ENCODE peak calls at places on chromosomes 6 and 20, in seven cellular contexts. M is fibroblast of the aortic adventitia; N is activated effector memory CD4-positive, alpha-beta T cell treated with anti-CD3 and anti-CD28 coated beads, Interleukin-2, amount 50 U/mL, for 16 hours; Y is brain microvascular endothelial cell; W is activated CD4-positive, alpha-beta T cell treated with anti-CD3 and anti-CD28 coated beads, Interleukin-2, amount 50 U/mL, for 48 hours; D is astrocyte of the spinal cord; C is WTC11. H is an unnamed sample.

GRCh38 chr6:168158280-168158979 is 79.4 kb upstream of the FRMD1 start:
- DNase-seq in M (peak; percentile 5), N (no peak), Y (no peak), W (no peak), D (peak; percentile 7), C (no peak), H (no peak)

GRCh38 chr6:167501831-167502385 is 177.0 kb downstream of the TTLL2 start:
- DNase-seq in M (no peak), N (no peak), Y (no peak), W (no peak), D (peak; percentile 8), C (peak; percentile 54), H (no peak)

GRCh38 chr6:24935753-24936152 is at the start of gene RIPOR2:
- DNase-seq in M (no peak), N (peak; percentile 88), Y (no peak), W (peak; percentile 71), D (no peak), C (peak; percentile 62), H (no peak)

GRCh38 chr6:142913511-142914047 is 31.4 kb downstream of the HIVEP2 start:
- DNase-seq in M (no peak), N (peak; percentile 88), Y (no peak), W (peak; percentile 76), D (no peak), C (no peak), H (no peak)

GRCh38 chr6:28000351-28001045 is 43.5 kb downstream of the OR2B6 start:
- DNase-seq in M (no peak), N (no peak), Y (no peak), W (no peak), D (no peak), C (no peak), H (no peak)

GRCh38 chr20:54221996-54222890 is 14.4 kb downstream of the PFDN4 start:
- DNase-seq in M (peak; percentile 67), N (no peak), Y (no peak), W (no peak), D (no peak), C (no peak), H (no peak)

GRCh38 chr20:46588532-46589509 is 38.4 kb upstream of the OCSTAMP start:
- DNase-seq in M (no peak), N (no peak), Y (no peak), W (no peak), D (no peak), C (no peak), H (no peak)

GRCh38 chr6:36659271-36659670 is 19.2 kb upstream of the CDKN1A start:
- DNase-seq in M (peak; percentile 99), N (no peak), Y (no peak), W (no peak), D (peak; percentile 67), C (no peak), H (peak; percentile 75)

GRCh38 chr20:31555203-31555602 is 41.0 kb downstream of the HM13 start:
- DNase-seq in M (no peak), N (no peak), Y (no peak), W (no peak), D (no peak), C (no peak), H (no peak)

GRCh38 chr6:837380-837779 is 144.4 kb upstream of the EXOC2 start:
- DNase-seq in M (no peak), N (no peak), Y (no peak), W (no peak), D (no peak), C (no peak), H (no peak)

GRCh38 chr20:23079926-23080325 is 6.2 kb downstream of the CD93 start:
- DNase-seq in M (no peak), N (no peak), Y (no peak), W (no peak), D (no peak), C (no peak), H (no peak)

GRCh38 chr6:34025851-34026250 is 120.0 kb downstream of the GRM4 start:
- DNase-seq in M (no peak), N (no peak), Y (no peak), W (no peak), D (no peak), C (no peak), H (no peak)

GRCh38 chr6:37209461-37210205 is 39.7 kb downstream of the PIM1 start:
- DNase-seq in M (no peak), N (peak; percentile 75), Y (no peak), W (peak; percentile 58), D (no peak), C (no peak), H (no peak)

GRCh38 chr6:79735183-79735582 is 104.1 kb downstream of the SH3BGRL2 start:
- DNase-seq in M (no peak), N (no peak), Y (no peak), W (no peak), D (no peak), C (no peak), H (no peak)

GRCh38 chr6:52994031-52994788 is 874 bp downstream of the GSTA4 start:
- DNase-seq in M (peak; percentile 52), N (no peak), Y (peak; percentile 16), W (no peak), D (peak; percentile 63), C (peak; percentile 19), H (peak; percentile 56)